ENCODE peak calls at places on chromosomes 13 and 19, in four cellular contexts. G, U, P and J are unnamed samples.

GRCh38 chr13:37414667-37415066 is 183.9 kb downstream of the POSTN start:
- DNase-seq in G (peak; percentile 76), U (no peak), P (no peak), J (no peak)

GRCh38 chr19:44737238-44738160 is 11.0 kb upstream of the BCL3 start:
- DNase-seq in G (no peak), U (no peak), P (no peak), J (no peak)

GRCh38 chr19:35354898-35355297 is 3.4 kb upstream of the FFAR3 start:
- DNase-seq in G (peak; percentile 15), U (no peak), P (no peak), J (no peak)

GRCh38 chr13:51935326-51936171 is 73.8 kb downstream of the CCDC70 start:
- DNase-seq in G (peak; percentile 88), U (peak; percentile 14), P (no peak), J (no peak)

GRCh38 chr13:51785592-51786424 is 18.2 kb downstream of the DHRS12 start:
- DNase-seq in G (peak; percentile 60), U (peak; percentile 51), P (peak; percentile 34), J (no peak)

GRCh38 chr13:35712907-35713685 is 236.6 kb upstream of the MAB21L1 start:
- DNase-seq in G (peak; percentile 33), U (peak; percentile 19), P (no peak), J (no peak)

GRCh38 chr13:114115191-114115671 is 17.2 kb downstream of the RASA3 start:
- DNase-seq in G (peak; percentile 51), U (peak; percentile 84), P (no peak), J (peak; percentile 41)

GRCh38 chr19:16417660-16418596 is 53.8 kb downstream of the EPS15L1 start:
- DNase-seq in G (peak; percentile 94), U (peak; percentile 62), P (peak; percentile 53), J (peak; percentile 65)

GRCh38 chr19:6712692-6713670 is 7.5 kb downstream of the C3 start:
- DNase-seq in G (no peak), U (no peak), P (no peak), J (no peak)

GRCh38 chr19:39402417-39403297 is 4.0 kb upstream of the ZFP36 start:
- DNase-seq in G (peak; percentile 97), U (peak; percentile 97), P (peak; percentile 73), J (peak; percentile 95)

GRCh38 chr19:9431475-9431874 is 3.9 kb downstream of the ZNF266 start:
- DNase-seq in G (peak; percentile 92), U (no peak), P (no peak), J (no peak)

GRCh38 chr13:84137292-84137691 is 255.0 kb upstream of the SLITRK1 start:
- DNase-seq in G (no peak), U (no peak), P (no peak), J (peak; percentile 45)

GRCh38 chr19:18785179-18786124 is 5.7 kb downstream of the COMP start:
- DNase-seq in G (peak; percentile 99), U (peak; percentile 57), P (peak; percentile 22), J (peak; percentile 37)

GRCh38 chr13:40215311-40215710 is 451.1 kb downstream of the FOXO1 start:
- DNase-seq in G (no peak), U (no peak), P (no peak), J (no peak)

GRCh38 chr13:27599845-27600553 is 20.3 kb downstream of the LNX2 start:
- DNase-seq in G (no peak), U (peak; percentile 80), P (no peak), J (no peak)

GRCh38 chr13:105518086-105518485 is 1017.4 kb downstream of the EFNB2 start:
- DNase-seq in G (no peak), U (peak; percentile 13), P (no peak), J (no peak)

GRCh38 chr13:108306768-108307332 is 37.3 kb downstream of the TNFSF13B start:
- DNase-seq in G (no peak), U (peak; percentile 36), P (no peak), J (peak; percentile 21)

GRCh38 chr13:89315287-89315686 is 1644.1 kb downstream of the SLITRK5 start:
- DNase-seq in G (no peak), U (no peak), P (no peak), J (no peak)

GRCh38 chr19:7992575-7992974 is 12.9 kb downstream of the ELAVL1 start:
- DNase-seq in G (no peak), U (no peak), P (no peak), J (no peak)

GRCh38 chr13:32409561-32410440 is 18.1 kb downstream of the N4BP2L1 start:
- DNase-seq in G (peak; percentile 88), U (peak; percentile 82), P (no peak), J (no peak)

GRCh38 chr19:32800191-32800590 is 69.4 kb downstream of the SLC7A9 start:
- DNase-seq in G (no peak), U (no peak), P (no peak), J (no peak)

GRCh38 chr13:29476046-29476445 is 119.4 kb downstream of the SLC7A1 start:
- DNase-seq in G (no peak), U (no peak), P (no peak), J (no peak)

GRCh38 chr19:51702103-51702753 is 9.1 kb downstream of the SPACA6 start:
- DNase-seq in G (peak; percentile 98), U (peak; percentile 58), P (peak; percentile 57), J (no peak)

GRCh38 chr13:101487046-101487830 is 34.8 kb downstream of the ITGBL1 start:
- DNase-seq in G (no peak), U (no peak), P (no peak), J (no peak)

GRCh38 chr13:44685641-44686040 is 109.5 kb upstream of the TSC22D1 start:
- DNase-seq in G (no peak), U (peak; percentile 36), P (no peak), J (no peak)

GRCh38 chr19:35975608-35976214 is 19.3 kb upstream of the SDHAF1 start:
- DNase-seq in G (peak; percentile 81), U (peak; percentile 36), P (no peak), J (no peak)

GRCh38 chr19:28289294-28290063 is 923.5 kb downstream of the UQCRFS1 start:
- DNase-seq in G (peak; percentile 66), U (peak; percentile 44), P (peak; percentile 74), J (no peak)

GRCh38 chr19:47610902-47611301 is 2.0 kb downstream of the BICRA start:
- DNase-seq in G (no peak), U (no peak), P (no peak), J (no peak)
- H3K4me3 ChIP-seq in G (peak overlapping the region; percentile 80), U (peak overlapping the region; percentile 88), P (peak overlapping the region; percentile 73), J (peak overlapping the region; percentile 70)

GRCh38 chr19:41341669-41342490 is 11.8 kb downstream of the TGFB1 start:
- DNase-seq in G (peak; percentile 72), U (no peak), P (no peak), J (no peak)
- H3K4me3 ChIP-seq in G (no peak overlapping the region), U (no peak overlapping the region), P (no peak overlapping the region), J (no peak overlapping the region)

GRCh38 chr19:1502433-1503088 is 10.3 kb downstream of the ADAMTSL5 start:
- DNase-seq in G (no peak), U (no peak), P (no peak), J (no peak)
- H3K4me3 ChIP-seq in G (no peak overlapping the region), U (no peak overlapping the region), P (no peak overlapping the region), J (no peak overlapping the region)

GRCh38 chr13:110306340-110306959 is 507 bp downstream of the COL4A1 start:
- DNase-seq in G (peak; percentile 77), U (peak; percentile 68), P (no peak), J (no peak)
- H3K4me3 ChIP-seq in G (peak overlapping the region; percentile 92), U (peak overlapping the region; percentile 87), P (peak overlapping the region; percentile 75), J (no peak overlapping the region)

GRCh38 chr13:23630349-23631093 is 60.3 kb downstream of the TNFRSF19 start:
- DNase-seq in G (peak; percentile 70), U (no peak), P (no peak), J (no peak)

GRCh38 chr13:23632741-23633140 is 62.5 kb downstream of the TNFRSF19 start:
- DNase-seq in G (no peak), U (no peak), P (no peak), J (no peak)

GRCh38 chr13:23629566-23630272 is 59.5 kb downstream of the TNFRSF19 start:
- DNase-seq in G (no peak), U (no peak), P (no peak), J (no peak)

GRCh38 chr13:23634897-23635296 is 64.7 kb downstream of the TNFRSF19 start:
- DNase-seq in G (peak; percentile 58), U (no peak), P (no peak), J (no peak)

DNA sequence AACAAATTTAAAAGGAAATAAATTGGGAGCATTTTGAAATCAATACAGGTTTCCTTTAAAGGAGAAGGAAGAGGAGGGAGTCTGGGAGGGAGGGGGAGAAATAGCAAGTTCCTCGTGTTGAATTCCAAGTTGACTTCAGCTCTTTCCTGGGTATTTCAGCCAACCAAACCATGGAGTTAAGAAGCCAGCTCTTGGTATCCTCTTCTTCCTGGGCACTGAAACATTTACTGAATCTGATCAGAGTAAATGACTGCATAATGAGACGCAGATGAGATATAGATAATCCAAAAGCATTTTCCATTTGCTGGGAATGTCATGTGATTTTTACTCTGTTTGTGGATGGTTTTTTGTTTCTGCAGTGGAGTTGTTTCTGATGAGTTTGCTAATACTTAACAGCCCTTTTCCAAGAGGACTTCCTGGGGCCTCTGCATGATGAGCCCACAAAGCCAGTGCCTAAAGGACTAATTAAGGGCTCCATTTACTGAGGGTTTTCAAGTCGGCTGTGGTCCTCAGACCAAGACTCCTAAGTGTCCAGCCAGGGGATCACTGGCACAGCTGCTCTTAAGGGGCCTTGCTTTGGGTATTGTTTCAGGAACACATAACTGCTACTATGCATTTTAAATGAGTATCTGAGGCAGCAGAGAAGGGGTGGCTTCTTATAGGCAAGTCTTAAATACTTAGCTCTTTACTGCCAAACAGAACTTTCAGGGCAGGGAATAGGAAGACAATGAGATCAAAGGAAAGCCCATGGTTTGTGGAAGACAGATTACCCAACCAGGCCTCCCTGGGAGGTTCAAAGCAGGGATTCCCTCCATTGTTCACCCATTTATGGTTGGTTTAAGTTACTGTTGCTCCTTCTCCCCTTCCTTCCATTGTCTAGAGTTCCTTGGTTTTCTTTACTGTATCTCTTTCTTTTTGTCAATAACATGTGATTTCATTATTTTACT is 61.7 kb downstream of the TNFRSF19 start:
- DNase-seq in G (peak; percentile 67), U (peak; percentile 49), P (no peak), J (no peak)
- H3K4me3 ChIP-seq in G (peak overlapping the region; percentile 35), U (no peak overlapping the region), P (no peak overlapping the region), J (no peak overlapping the region)

GRCh38 chr19:29781582-29782580 is 29.9 kb upstream of the CCNE1 start:
- DNase-seq in G (no peak), U (no peak), P (no peak), J (no peak)
- H3K4me3 ChIP-seq in G (no peak overlapping the region), U (no peak overlapping the region), P (no peak overlapping the region), J (no peak overlapping the region)

DNA sequence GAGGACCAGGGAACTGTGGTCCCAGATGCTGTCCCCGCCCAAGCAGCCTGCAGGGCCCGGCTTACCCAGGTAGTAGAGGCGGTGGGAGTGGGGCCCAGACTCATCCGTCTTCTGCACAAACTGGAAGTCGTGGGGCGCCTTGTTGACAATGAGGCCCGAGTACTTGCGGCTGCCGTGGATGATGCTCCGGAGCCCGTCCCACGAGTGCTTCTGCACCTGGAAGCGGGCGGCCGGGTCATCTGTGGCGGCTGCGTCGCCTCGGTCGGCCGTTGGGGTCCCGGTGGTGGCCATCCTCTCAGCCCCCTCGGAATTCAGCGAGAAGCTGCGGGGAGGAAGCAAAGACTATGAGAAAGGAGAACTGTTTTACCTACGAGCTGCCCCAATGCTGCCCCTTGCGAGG is 9.6 kb downstream of the DPP9 start:
- DNase-seq in G (no peak), U (no peak), P (no peak), J (no peak)
- H3K4me3 ChIP-seq in G (no peak overlapping the region), U (no peak overlapping the region), P (no peak overlapping the region), J (no peak overlapping the region)